ENCODE peak calls at places on chromosomes 16 and 17, in six cellular contexts. One of them, this sample, is unnamed.

GRCh38 chr17:41140360-41141132 is at the start of gene KRTAP4-6:
- DNase-seq in HepG2: peak
- DNase-seq in A549: peak
- DNase-seq in K562: no peak
- DNase-seq in GM12878: no peak
- DNase-seq in endothelial cell of umbilical vein: no peak
- DNase-seq in this sample: no peak

GRCh38 chr17:80455784-80456183 is 20.6 kb downstream of the NPTX1 start:
- DNase-seq in GM12878: no peak
- DNase-seq in A549: no peak
- DNase-seq in K562: peak
- DNase-seq in HepG2: peak
- DNase-seq in endothelial cell of umbilical vein: no peak
- DNase-seq in this sample: peak

GRCh38 chr17:77884019-77884418 is 74.5 kb upstream of the TNRC6C start:
- DNase-seq in HepG2: no peak
- DNase-seq in GM12878: no peak
- DNase-seq in endothelial cell of umbilical vein: no peak
- DNase-seq in K562: no peak
- DNase-seq in A549: no peak
- DNase-seq in this sample: no peak

GRCh38 chr16:74837056-74837455 is 62.4 kb upstream of the FA2H start:
- DNase-seq in K562: no peak
- DNase-seq in endothelial cell of umbilical vein: peak
- DNase-seq in A549: no peak
- DNase-seq in HepG2: no peak
- DNase-seq in GM12878: no peak
- DNase-seq in this sample: no peak

GRCh38 chr17:30476726-30477082 is 504 bp upstream of the GOSR1 start:
- DNase-seq in GM12878: no peak
- DNase-seq in A549: no peak
- DNase-seq in K562: peak
- DNase-seq in endothelial cell of umbilical vein: no peak
- DNase-seq in HepG2: peak
- DNase-seq in this sample: no peak

GRCh38 chr17:2690165-2691068 is 21.1 kb downstream of the CLUH start:
- DNase-seq in endothelial cell of umbilical vein: no peak
- DNase-seq in GM12878: no peak
- DNase-seq in K562: no peak
- DNase-seq in HepG2: no peak
- DNase-seq in A549: no peak
- DNase-seq in this sample: no peak

GRCh38 chr16:50035468-50035992 is 10.5 kb downstream of the CNEP1R1 start:
- DNase-seq in endothelial cell of umbilical vein: no peak
- DNase-seq in HepG2: peak
- DNase-seq in A549: no peak
- DNase-seq in GM12878: no peak
- DNase-seq in K562: no peak
- DNase-seq in this sample: no peak

GRCh38 chr17:60598001-60598736 is 1.8 kb upstream of the PPM1D start:
- DNase-seq in GM12878: no peak
- DNase-seq in HepG2: no peak
- DNase-seq in endothelial cell of umbilical vein: no peak
- DNase-seq in A549: no peak
- DNase-seq in K562: no peak
- DNase-seq in this sample: peak

GRCh38 chr17:83203472-83204221 is 124.2 kb downstream of the METRNL start:
- DNase-seq in HepG2: no peak
- DNase-seq in A549: no peak
- DNase-seq in K562: no peak
- DNase-seq in endothelial cell of umbilical vein: peak
- DNase-seq in GM12878: no peak
- DNase-seq in this sample: no peak

GRCh38 chr17:31314788-31315105 is 893 bp upstream of the EVI2B start:
- DNase-seq in A549: no peak
- DNase-seq in K562: no peak
- DNase-seq in endothelial cell of umbilical vein: no peak
- DNase-seq in GM12878: no peak
- DNase-seq in HepG2: no peak
- DNase-seq in this sample: peak

GRCh38 chr17:50790619-50791018 is 23.3 kb upstream of the ANKRD40CL start:
- DNase-seq in endothelial cell of umbilical vein: no peak
- DNase-seq in HepG2: no peak
- DNase-seq in GM12878: no peak
- DNase-seq in K562: no peak
- DNase-seq in A549: no peak
- DNase-seq in this sample: no peak

GRCh38 chr17:51120357-51120738 is 320 bp downstream of the SPAG9 start:
- DNase-seq in HepG2: no peak
- DNase-seq in K562: peak
- DNase-seq in GM12878: no peak
- DNase-seq in endothelial cell of umbilical vein: peak
- DNase-seq in A549: peak
- DNase-seq in this sample: no peak

GRCh38 chr16:8572919-8573724 is 17.2 kb downstream of the TMEM114 start:
- DNase-seq in K562: peak
- DNase-seq in A549: peak
- DNase-seq in GM12878: no peak
- DNase-seq in HepG2: peak
- DNase-seq in endothelial cell of umbilical vein: no peak
- DNase-seq in this sample: peak

GRCh38 chr17:33269337-33270060 is 23.6 kb downstream of the ASIC2 start:
- DNase-seq in A549: no peak
- DNase-seq in K562: no peak
- DNase-seq in HepG2: no peak
- DNase-seq in GM12878: no peak
- DNase-seq in endothelial cell of umbilical vein: no peak
- DNase-seq in this sample: no peak

GRCh38 chr17:32445976-32446375 is 1.7 kb downstream of the PSMD11 start:
- DNase-seq in GM12878: no peak
- DNase-seq in HepG2: no peak
- DNase-seq in endothelial cell of umbilical vein: no peak
- DNase-seq in A549: peak
- DNase-seq in K562: peak
- DNase-seq in this sample: peak

GRCh38 chr16:14289692-14290340 is 218.7 kb downstream of the MRTFB start:
- DNase-seq in K562: peak
- DNase-seq in A549: peak
- DNase-seq in endothelial cell of umbilical vein: no peak
- DNase-seq in GM12878: no peak
- DNase-seq in HepG2: peak
- DNase-seq in this sample: peak

DNA sequence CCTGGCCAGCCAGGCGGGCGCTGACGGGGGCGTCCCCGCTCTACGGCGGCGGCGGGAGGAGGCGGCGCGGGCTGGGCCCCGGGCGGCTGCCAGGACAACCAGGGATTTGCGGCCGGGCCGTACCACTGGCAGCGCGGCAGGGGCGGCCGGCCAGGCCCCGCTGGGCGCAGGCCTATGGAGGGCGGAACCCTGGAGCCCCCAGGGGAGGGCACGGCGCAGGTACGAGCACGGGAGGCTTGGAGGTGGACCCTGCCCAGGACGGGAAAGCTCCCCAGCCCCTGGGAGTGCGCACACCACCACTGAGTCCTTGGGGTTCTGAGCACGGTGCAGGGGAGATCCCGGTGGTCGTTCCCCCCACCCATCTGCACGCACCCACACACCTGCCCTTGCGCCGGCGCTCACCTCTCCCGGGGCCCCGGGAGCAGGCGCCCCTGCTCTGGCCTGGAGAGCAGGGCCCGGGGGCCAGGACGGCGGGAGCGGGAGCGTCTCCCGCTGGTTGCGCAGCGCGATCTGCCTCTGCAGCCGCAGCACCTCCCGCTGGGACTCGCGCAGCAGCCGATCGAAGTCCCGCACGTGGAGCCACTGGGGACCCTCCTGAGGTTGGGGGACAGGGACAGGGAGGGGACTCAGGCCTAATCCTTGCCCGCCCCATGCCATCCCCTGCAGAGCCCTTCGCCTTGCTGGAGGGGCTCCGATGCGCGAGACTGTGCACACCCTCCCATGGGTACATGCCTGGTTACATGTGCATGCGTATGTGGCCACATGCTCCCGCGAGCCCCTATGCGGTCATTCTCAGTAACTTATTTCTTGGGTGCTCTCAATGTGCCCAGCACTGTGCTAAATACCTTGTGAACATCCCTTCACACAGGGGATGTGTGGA is 3.9 kb downstream of the TSPOAP1 start:
- DNase-seq in A549: no peak
- DNase-seq in endothelial cell of umbilical vein: no peak
- DNase-seq in K562: no peak
- DNase-seq in GM12878: no peak
- DNase-seq in HepG2: no peak
- DNase-seq in this sample: no peak
- H3K4me3 ChIP-seq in A549: no peak
- H3K4me3 ChIP-seq in endothelial cell of umbilical vein: no peak
- H3K4me3 ChIP-seq in K562: no peak
- H3K4me3 ChIP-seq in GM12878: peak
- H3K4me3 ChIP-seq in HepG2: no peak
- H3K4me3 ChIP-seq in this sample: no peak

DNA sequence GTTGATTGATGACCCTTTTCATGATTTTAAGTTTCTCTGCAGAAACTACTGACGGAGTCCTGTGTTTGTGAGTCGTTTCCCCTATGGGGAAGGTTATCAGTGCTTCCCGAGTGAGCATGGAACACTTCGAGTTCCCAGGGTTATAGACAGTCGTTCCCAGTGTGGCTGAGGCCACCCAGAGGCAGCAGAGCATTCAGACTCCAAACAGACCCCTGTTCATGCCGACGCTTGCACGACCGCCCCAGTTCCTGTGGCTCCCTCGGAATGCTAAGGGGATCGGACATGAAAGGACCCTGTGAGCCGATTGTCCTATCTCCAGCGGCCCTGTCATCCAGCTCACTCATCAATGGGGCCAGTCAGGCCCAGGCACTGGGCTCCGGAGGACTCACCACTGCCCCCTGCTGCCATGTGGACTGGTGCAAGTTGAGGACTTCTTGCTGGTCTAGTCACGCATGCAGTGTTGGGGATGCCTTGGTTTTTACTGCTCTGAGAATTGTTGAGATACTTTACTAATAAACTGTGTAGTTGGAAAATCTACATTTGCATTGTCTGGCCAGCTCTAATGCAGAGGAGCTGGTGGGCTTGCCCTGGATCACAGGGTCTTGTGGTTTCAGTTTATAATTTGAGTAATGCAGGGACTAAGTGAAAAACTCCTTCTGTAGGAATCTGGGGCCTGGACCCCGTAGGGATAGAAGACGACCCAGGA is 3.1 kb upstream of the RPL13 start:
- DNase-seq in HepG2: peak
- DNase-seq in A549: peak
- DNase-seq in endothelial cell of umbilical vein: peak
- DNase-seq in K562: peak
- DNase-seq in GM12878: no peak
- DNase-seq in this sample: peak
- TF ChIP-seq MYC in HepG2: no peak
- TF ChIP-seq MYC in A549: no peak
- TF ChIP-seq MYC in endothelial cell of umbilical vein: no peak
- TF ChIP-seq MYC in K562: no peak
- TF ChIP-seq MYC in GM12878: no peak
- TF ChIP-seq MYC in this sample: peak

GRCh38 chr17:17590141-17590735 is 1.3 kb downstream of the PEMT start:
- DNase-seq in K562: no peak
- DNase-seq in HepG2: no peak
- DNase-seq in endothelial cell of umbilical vein: no peak
- DNase-seq in GM12878: no peak
- DNase-seq in A549: no peak
- DNase-seq in this sample: peak

GRCh38 chr17:17587614-17588336 is 3.7 kb downstream of the PEMT start:
- DNase-seq in A549: no peak
- DNase-seq in K562: no peak
- DNase-seq in HepG2: no peak
- DNase-seq in GM12878: no peak
- DNase-seq in endothelial cell of umbilical vein: no peak
- DNase-seq in this sample: no peak

GRCh38 chr17:17593222-17593620 is 1.7 kb upstream of the PEMT start:
- DNase-seq in GM12878: no peak
- DNase-seq in HepG2: no peak
- DNase-seq in A549: no peak
- DNase-seq in K562: no peak
- DNase-seq in endothelial cell of umbilical vein: no peak
- DNase-seq in this sample: no peak

GRCh38 chr17:17590883-17591407 is 563 bp downstream of the PEMT start:
- DNase-seq in A549: no peak
- DNase-seq in GM12878: no peak
- DNase-seq in K562: no peak
- DNase-seq in HepG2: no peak
- DNase-seq in endothelial cell of umbilical vein: no peak
- DNase-seq in this sample: no peak

GRCh38 chr17:17591408-17592265 is at the start of gene PEMT:
- DNase-seq in A549: peak
- DNase-seq in HepG2: peak
- DNase-seq in GM12878: peak
- DNase-seq in K562: peak
- DNase-seq in endothelial cell of umbilical vein: peak
- DNase-seq in this sample: peak
- TF ChIP-seq POLR2A in A549: peak
- TF ChIP-seq POLR2A in HepG2: peak
- TF ChIP-seq POLR2A in GM12878: peak
- TF ChIP-seq POLR2A in K562: peak
- TF ChIP-seq POLR2A in endothelial cell of umbilical vein: peak
- TF ChIP-seq POLR2A in this sample: peak

GRCh38 chr17:74563358-74563757 is 4.0 kb downstream of the CD300H start:
- DNase-seq in GM12878: no peak
- DNase-seq in A549: no peak
- DNase-seq in HepG2: no peak
- DNase-seq in endothelial cell of umbilical vein: no peak
- DNase-seq in K562: no peak
- DNase-seq in this sample: no peak
- H3K4me3 ChIP-seq in GM12878: no peak
- H3K4me3 ChIP-seq in A549: no peak
- H3K4me3 ChIP-seq in HepG2: no peak
- H3K4me3 ChIP-seq in endothelial cell of umbilical vein: no peak
- H3K4me3 ChIP-seq in K562: no peak
- H3K4me3 ChIP-seq in this sample: no peak